ENCODE peak calls at places on chromosomes 13 and 19, in four cellular contexts. P is fibroblast of lung, Y is K562, Z is hepatocyte. F is an unnamed sample.
A peak's percentile ranks its signal among the peaks of the same experiment; 100 is the strongest.

GRCh38 chr13:78875792-78876580 is 217.0 kb upstream of the OBI1 start:
- DNase-seq in Z (no peak), Y (no peak), P (no peak), F (no peak)

GRCh38 chr19:14146789-14147216 is 10.4 kb upstream of the ASF1B start:
- DNase-seq in Y (no peak), Z (no peak), P (peak; percentile 81), F (no peak)

GRCh38 chr13:34522818-34523217 is 419.3 kb upstream of the NBEA start:
- DNase-seq in Y (no peak), P (peak; percentile 84), Z (no peak), F (no peak)

GRCh38 chr19:12052571-12053169 is at the start of gene ZNF878:
- DNase-seq in Y (peak; percentile 82), Z (peak; percentile 96), P (peak; percentile 86), F (peak; percentile 12)

GRCh38 chr13:47004022-47004421 is 107.2 kb upstream of the HTR2A start:
- DNase-seq in Y (no peak), P (peak; percentile 59), Z (peak; percentile 12), F (no peak)

GRCh38 chr13:38202730-38203129 is 146.9 kb upstream of the UFM1 start:
- DNase-seq in Y (no peak), Z (no peak), P (peak; percentile 89), F (no peak)

GRCh38 chr19:16207063-16207462 is 9.4 kb downstream of the AP1M1 start:
- DNase-seq in Y (no peak), P (no peak), Z (no peak), F (no peak)

GRCh38 chr13:100608906-100609305 is 20.3 kb upstream of the GGACT start:
- DNase-seq in Z (peak; percentile 14), Y (peak; percentile 61), P (peak; percentile 55), F (no peak)

GRCh38 chr19:40143612-40144011 is 47.6 kb upstream of the MAP3K10 start:
- DNase-seq in Y (no peak), Z (no peak), P (no peak), F (peak; percentile 80)

GRCh38 chr19:4984448-4984990 is 15.6 kb downstream of the KDM4B start:
- DNase-seq in Y (no peak), Z (no peak), P (no peak), F (no peak)

GRCh38 chr19:35868823-35869326 is 501 bp downstream of the APLP1 start:
- DNase-seq in Y (no peak), Z (no peak), P (no peak), F (no peak)

GRCh38 chr19:57267294-57267693 is 13.0 kb upstream of the ZNF460 start:
- DNase-seq in P (peak; percentile 31), Y (no peak), Z (peak; percentile 35), F (no peak)

GRCh38 chr13:49649244-49649962 is 21.1 kb downstream of the ARL11 start:
- DNase-seq in Z (peak; percentile 32), Y (peak; percentile 28), P (peak; percentile 41), F (no peak)

GRCh38 chr13:113794764-113795173 is 35.7 kb downstream of the TMEM255B start:
- DNase-seq in Z (no peak), Y (no peak), P (no peak), F (no peak)

GRCh38 chr13:91546865-91547264 is 148.4 kb downstream of the GPC5 start:
- DNase-seq in Y (no peak), P (no peak), Z (no peak), F (no peak)

GRCh38 chr13:76667551-76667950 is 218.7 kb downstream of the KCTD12 start:
- DNase-seq in P (peak; percentile 42), Z (peak; percentile 27), Y (no peak), F (peak; percentile 16)

DNA sequence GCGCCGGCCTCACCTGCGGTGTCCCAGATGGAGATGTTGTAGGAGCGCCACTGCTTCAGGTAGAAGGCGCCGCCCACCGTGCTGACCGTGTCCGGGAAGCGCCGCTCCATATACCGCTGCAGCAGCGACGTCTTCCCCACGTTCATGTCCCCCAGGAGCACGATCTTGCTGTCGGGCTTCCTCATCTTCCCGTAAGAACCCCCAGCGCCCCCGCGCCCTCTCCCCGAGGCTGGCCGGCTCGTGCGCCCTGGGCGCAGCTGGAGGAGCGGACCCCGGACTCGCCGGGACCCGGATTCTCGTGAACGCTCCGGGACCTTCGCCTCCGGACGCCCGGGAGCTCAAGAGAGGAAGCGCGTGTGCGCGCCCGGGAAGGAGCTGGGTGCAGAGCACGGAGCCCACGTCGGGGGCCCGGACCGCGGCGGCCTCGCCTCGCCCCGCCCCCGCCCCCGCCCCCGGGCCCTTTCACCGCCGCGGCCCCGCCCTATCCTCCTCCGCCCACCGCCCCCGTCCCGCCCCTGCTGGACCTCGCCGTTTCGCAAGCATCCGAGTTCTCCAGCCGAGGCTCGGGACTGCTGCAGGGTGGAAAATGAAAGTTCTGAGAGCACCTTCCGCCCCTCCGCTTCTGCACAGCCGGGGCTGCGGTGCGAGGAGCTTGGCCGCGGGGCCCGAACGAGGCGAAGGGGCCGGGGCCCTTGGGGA is at the start of gene RAB20:
- DNase-seq in Y (peak; percentile 90), Z (peak; percentile 92), P (peak; percentile 75), F (no peak)
- TF ChIP-seq EZH2 in Y (no peak), Z (no peak), P (no peak), F (no peak)

GRCh38 chr19:46192990-46193650 is 36.4 kb upstream of the IGFL1 start:
- DNase-seq in Z (peak; percentile 88), Y (peak; percentile 70), P (peak; percentile 64), F (no peak)

GRCh38 chr19:46191972-46192371 is 37.6 kb upstream of the IGFL1 start:
- DNase-seq in Z (no peak), P (no peak), Y (no peak), F (no peak)

GRCh38 chr19:46191356-46191755 is 38.2 kb upstream of the IGFL1 start:
- DNase-seq in P (no peak), Z (no peak), Y (no peak), F (no peak)

GRCh38 chr19:46189971-46190335 is 39.6 kb upstream of the IGFL1 start:
- DNase-seq in Z (peak; percentile 65), P (no peak), Y (no peak), F (no peak)

GRCh38 chr19:46190489-46190888 is 39.1 kb upstream of the IGFL1 start:
- DNase-seq in Z (no peak), P (no peak), Y (no peak), F (no peak)
- TF ChIP-seq EZH2 in Z (no peak), P (no peak), Y (no peak), F (no peak)

DNA sequence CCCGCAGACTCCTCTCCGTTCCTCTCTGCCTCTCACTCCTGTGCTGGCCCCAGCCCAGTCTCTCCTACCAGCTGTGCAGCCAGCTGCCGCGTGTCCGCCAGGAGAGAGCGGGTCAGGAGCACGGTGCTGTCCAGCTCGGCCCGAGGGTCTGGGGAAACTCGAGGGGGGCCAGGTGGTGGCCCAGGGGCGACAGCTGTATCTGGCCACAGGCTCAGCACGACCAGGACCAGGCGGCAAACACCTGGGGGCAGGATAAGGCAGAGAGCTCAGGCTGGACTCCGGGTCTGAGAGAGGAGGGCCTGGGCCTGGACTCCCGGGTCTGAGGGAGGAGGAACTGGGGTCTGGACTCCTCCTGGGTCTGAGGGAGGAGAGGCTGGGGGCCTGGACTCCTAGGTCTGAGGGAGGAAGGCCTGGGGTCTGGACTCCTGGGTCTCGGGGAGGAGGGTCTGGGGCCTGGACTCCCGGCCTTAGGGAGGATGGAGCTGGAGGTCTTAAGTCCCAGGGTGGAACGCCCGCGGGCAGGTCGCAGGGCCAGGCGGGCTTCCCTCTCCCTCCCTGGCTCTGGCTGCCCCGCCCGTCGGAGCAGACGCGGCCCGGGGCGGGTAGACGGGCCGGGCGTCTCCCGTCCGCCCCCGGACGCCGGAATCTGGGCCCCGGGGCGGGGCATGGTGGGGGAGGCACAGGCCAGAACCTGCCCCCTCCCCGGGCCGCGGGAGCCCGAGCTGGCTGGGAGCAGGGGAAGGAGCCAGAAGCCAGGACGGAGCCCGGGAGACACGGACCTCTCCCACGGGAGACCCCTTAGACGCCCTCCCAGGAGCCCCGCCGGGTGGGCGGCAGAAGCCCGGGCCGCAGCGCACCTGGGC is 1.3 kb downstream of the IL11 start:
- DNase-seq in Y (peak; percentile 91), P (peak; percentile 68), Z (peak; percentile 80), F (no peak)
- TF ChIP-seq EZH2 in Y (no peak), P (no peak), Z (no peak), F (no peak)

DNA sequence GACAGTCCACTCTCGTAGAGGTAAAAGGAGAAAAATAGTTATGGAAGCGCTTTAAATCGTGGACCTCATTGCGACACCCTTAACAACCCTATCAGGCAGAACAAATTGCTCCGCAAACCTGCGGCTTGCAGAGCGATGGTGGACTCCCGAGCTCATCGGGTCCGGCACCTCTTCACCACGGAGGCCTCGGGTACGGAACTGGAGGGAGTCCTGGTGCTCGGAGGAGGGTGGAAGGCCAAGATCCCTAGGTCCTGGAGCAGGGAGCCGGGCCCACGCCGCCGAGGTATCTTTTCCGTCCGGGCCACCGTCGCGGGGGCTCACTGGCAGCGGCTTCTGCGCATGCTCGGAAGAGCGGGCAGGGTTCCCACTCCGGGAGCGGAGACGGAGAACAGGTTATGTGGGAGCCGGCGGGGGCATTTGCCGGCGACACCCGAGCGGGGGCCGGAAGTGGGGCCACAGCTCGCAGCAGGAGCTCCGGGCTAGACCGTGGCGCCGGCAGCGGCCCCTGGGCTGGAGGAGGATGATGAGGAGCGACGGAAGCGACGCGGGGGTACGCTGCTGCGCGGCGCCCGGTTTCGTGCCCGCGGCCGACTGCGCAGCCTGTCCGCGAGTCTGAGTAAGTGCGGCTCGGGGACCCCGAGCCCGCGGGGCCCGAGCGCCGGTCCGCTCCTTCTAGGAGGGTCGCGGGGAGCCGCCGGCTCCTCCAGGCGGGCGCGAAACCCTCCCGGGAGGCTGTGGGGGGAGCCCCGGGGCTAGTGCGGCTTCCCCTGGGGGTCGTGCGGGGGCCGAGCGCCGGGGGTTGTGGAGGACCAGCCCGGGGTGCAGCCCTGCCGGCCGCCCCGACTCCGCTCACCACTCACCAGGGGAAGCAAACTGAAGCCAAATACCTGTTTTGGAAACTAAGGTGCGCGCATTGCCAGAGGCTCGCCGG is at the start of gene ABHD13:
- DNase-seq in P (peak; percentile 85), Z (peak; percentile 96), Y (peak; percentile 88), F (peak; percentile 68)
- TF ChIP-seq EZH2 in P (no peak), Z (no peak), Y (no peak), F (no peak)

DNA sequence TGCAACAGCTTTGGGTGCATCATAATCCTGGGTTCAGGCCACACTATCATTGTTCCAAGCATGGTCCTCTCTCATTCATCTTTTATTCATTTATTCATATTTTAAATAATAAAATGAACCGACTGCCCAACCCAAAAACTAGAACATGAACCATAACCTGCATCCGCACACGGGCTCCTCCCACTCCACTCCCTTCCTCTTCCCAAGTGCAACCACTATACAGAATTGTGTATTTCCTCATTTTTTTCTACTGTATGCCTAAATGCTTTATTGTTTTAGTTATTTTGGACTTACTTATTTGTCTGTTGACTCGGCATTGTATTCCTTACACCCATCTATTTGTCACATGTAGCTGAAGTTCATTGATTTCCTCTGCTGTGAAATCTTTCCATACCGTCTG is 30.7 kb upstream of the POMP start:
- DNase-seq in Y (no peak), Z (no peak), P (no peak), F (no peak)
- TF ChIP-seq EZH2 in Y (no peak), Z (no peak), P (no peak), F (no peak)

GRCh38 chr19:48397263-48397635 is 3.8 kb downstream of the GRIN2D start:
- DNase-seq in Z (no peak), Y (no peak), P (no peak), F (no peak)
- TF ChIP-seq EZH2 in Z (no peak), Y (no peak), P (no peak), F (no peak)

GRCh38 chr13:48233886-48234488 is 981 bp downstream of the ITM2B start:
- DNase-seq in Z (peak; percentile 46), Y (no peak), P (peak; percentile 65), F (peak; percentile 30)

GRCh38 chr13:48234652-48235099 is 1.7 kb downstream of the ITM2B start:
- DNase-seq in Z (no peak), P (no peak), Y (no peak), F (no peak)

GRCh38 chr13:48232420-48233096 is 448 bp upstream of the ITM2B start:
- DNase-seq in Y (peak; percentile 8), Z (no peak), P (no peak), F (no peak)

GRCh38 chr13:48231948-48232347 is 1.1 kb upstream of the ITM2B start:
- DNase-seq in P (no peak), Y (no peak), Z (no peak), F (no peak)

GRCh38 chr13:48233097-48233885 is at the start of gene ITM2B:
- DNase-seq in P (peak; percentile 72), Z (peak; percentile 91), Y (peak; percentile 89), F (no peak)
- TF ChIP-seq EZH2 in P (no peak), Z (no peak), Y (no peak), F (no peak)